ENCODE peak calls at places on chromosome 13, in five cellular contexts. H is H9, M is IMR-90, T is mesendoderm, C is mesenchymal stem cell. R is an unnamed sample.

GRCh38 chr13:65063753-65064152 is 2166.4 kb downstream of the PCDH9 start:
- DNase-seq in H (no peak), M (peak; percentile 72), C (no peak), T (no peak), R (no peak)

GRCh38 chr13:28273919-28274318 is 135.6 kb downstream of the PAN3 start:
- DNase-seq in T (peak; percentile 67), H (no peak), M (peak; percentile 3), C (no peak), R (no peak)

GRCh38 chr13:94020833-94021232 is 458.6 kb downstream of the DCT start:
- DNase-seq in M (peak; percentile 76), C (peak; percentile 39), T (no peak), H (no peak), R (no peak)

GRCh38 chr13:26584713-26585112 is 27.2 kb downstream of the WASF3 start:
- DNase-seq in M (peak; percentile 85), H (no peak), T (no peak), C (peak; percentile 57), R (no peak)

GRCh38 chr13:87535911-87536310 is 135.3 kb upstream of the SLITRK5 start:
- DNase-seq in T (no peak), M (no peak), C (no peak), H (no peak), R (no peak)

GRCh38 chr13:44411841-44412240 is 38.2 kb downstream of the SERP2 start:
- DNase-seq in C (no peak), T (no peak), M (no peak), H (no peak), R (no peak)

GRCh38 chr13:79398915-79399314 is 7.1 kb downstream of the RBM26 start:
- DNase-seq in T (no peak), M (peak; percentile 55), H (no peak), C (no peak), R (no peak)

GRCh38 chr13:31101511-31102170 is 60.1 kb downstream of the HSPH1 start:
- DNase-seq in T (no peak), C (no peak), H (no peak), M (no peak), R (no peak)

GRCh38 chr13:40116008-40116407 is 460.5 kb downstream of the COG6 start:
- DNase-seq in H (no peak), M (peak; percentile 40), C (peak; percentile 88), T (peak; percentile 82), R (no peak)

GRCh38 chr13:51626749-51627148 is 42.5 kb downstream of the WDFY2 start:
- DNase-seq in M (no peak), H (no peak), C (no peak), T (no peak), R (no peak)
- H3K4ac ChIP-seq in M (no peak overlapping the region), H (no peak overlapping the region), C (peak overlapping the region; percentile 39), T (no peak overlapping the region), R (no peak overlapping the region)

GRCh38 chr13:109428146-109428545 is 358.2 kb downstream of the IRS2 start:
- DNase-seq in C (no peak), T (no peak), H (no peak), M (no peak), R (no peak)
- H3K4ac ChIP-seq in C (no peak overlapping the region), T (no peak overlapping the region), H (no peak overlapping the region), M (no peak overlapping the region), R (no peak overlapping the region)

DNA sequence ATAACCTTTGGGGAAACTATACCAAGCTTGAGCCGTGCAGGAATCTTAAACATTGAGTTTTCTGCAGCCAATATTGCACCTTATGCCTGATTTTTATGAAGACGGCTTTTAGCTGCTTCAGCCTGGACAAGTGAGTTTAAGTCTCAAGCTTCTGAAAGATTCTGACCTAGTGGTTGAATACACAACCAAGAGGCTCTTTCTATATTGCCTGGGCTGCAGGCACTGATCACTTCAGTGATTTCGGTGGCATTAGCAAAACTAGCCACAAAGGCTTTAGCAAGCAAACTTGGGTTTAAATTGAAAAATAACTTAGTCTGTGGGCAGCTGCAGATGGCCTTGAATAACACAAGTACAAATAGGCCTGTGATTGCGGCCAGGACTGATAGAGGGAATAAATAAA is 29.3 kb upstream of the RFXAP start:
- DNase-seq in M (no peak), C (no peak), H (no peak), T (no peak), R (no peak)
- H3K4ac ChIP-seq in M (no peak overlapping the region), C (no peak overlapping the region), H (no peak overlapping the region), T (no peak overlapping the region), R (no peak overlapping the region)

GRCh38 chr13:49452725-49453457 is 8.8 kb downstream of the SETDB2 start:
- DNase-seq in T (no peak), M (no peak), H (no peak), C (no peak), R (no peak)

GRCh38 chr13:49456156-49456555 is 12.1 kb downstream of the SETDB2 start:
- DNase-seq in M (peak; percentile 27), T (no peak), C (no peak), H (no peak), R (no peak)

GRCh38 chr13:49454388-49455015 is 10.4 kb downstream of the SETDB2 start:
- DNase-seq in H (no peak), M (peak; percentile 88), T (no peak), C (peak; percentile 86), R (no peak)

GRCh38 chr13:49455016-49455398 is 10.9 kb downstream of the SETDB2 start:
- DNase-seq in M (no peak), C (no peak), T (no peak), H (no peak), R (no peak)

GRCh38 chr13:49453465-49453864 is 9.4 kb downstream of the SETDB2 start:
- DNase-seq in M (no peak), H (no peak), T (no peak), C (no peak), R (no peak)
- H3K4ac ChIP-seq in M (peak overlapping the region; percentile 79), H (no peak overlapping the region), T (no peak overlapping the region), C (no peak overlapping the region), R (no peak overlapping the region)

GRCh38 chr13:110306340-110306959 is 507 bp downstream of the COL4A1 start:
- DNase-seq in C (peak; percentile 62), H (peak; percentile 43), T (peak; percentile 62), M (no peak), R (no peak)
- H3K4ac ChIP-seq in C (peak overlapping the region; percentile 76), H (no peak overlapping the region), T (peak overlapping the region; percentile 87), M (peak overlapping the region; percentile 82), R (no peak overlapping the region)

DNA sequence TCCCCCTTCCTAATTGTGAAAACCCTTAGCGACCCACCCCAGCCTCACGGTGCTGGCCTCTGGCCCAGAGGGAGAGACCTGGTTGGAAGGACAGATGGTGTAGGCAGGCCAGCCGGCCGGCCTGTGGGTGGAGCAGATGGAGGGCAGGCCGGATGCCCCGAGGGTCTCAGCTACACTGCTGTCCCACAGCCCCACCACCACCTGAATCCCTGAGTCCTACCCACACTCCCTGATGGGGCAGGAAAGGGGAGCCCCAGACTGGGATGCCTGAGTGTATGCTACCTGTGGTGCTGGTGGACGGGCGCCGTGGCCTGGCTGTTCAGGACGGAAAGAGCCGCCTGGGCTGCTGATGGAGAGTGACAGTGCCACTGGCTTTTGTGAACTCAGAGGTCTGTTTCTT is 35.5 kb downstream of the TFDP1 start:
- DNase-seq in T (no peak), H (no peak), M (no peak), C (no peak), R (no peak)
- H3K4ac ChIP-seq in T (no peak overlapping the region), H (no peak overlapping the region), M (no peak overlapping the region), C (no peak overlapping the region), R (peak overlapping the region; percentile 87)

GRCh38 chr13:51298812-51299211 is 40.7 kb upstream of the SERPINE3 start:
- DNase-seq in H (no peak), M (peak; percentile 19), C (peak; percentile 26), T (peak; percentile 43), R (no peak)
- H3K4ac ChIP-seq in H (no peak overlapping the region), M (no peak overlapping the region), C (no peak overlapping the region), T (no peak overlapping the region), R (no peak overlapping the region)